ENCODE peak calls at places on chromosomes 12 and 14, in nine cellular contexts. I is cardiac muscle cell, X is upper lobe of right lung, O is fibroblast of mammary gland, L is astrocyte of the spinal cord, W is neuronal stem cell, R is A549, M is thoracic aorta, Q is pancreas. Z is an unnamed sample.

GRCh38 chr12:57235012-57235727 is 5.7 kb downstream of the SHMT2 start:
- DNase-seq in I (peak), X (no peak), O (no peak), L (peak), W (no peak), R (no peak), M (no peak), Q (peak), Z (no peak)

GRCh38 chr14:25943329-25943728 is 654.5 kb downstream of the NOVA1 start:
- DNase-seq in I (no peak), X (no peak), O (no peak), L (no peak), W (no peak), R (no peak), M (no peak), Q (no peak), Z (no peak)

GRCh38 chr14:94756310-94756709 is 13.6 kb downstream of the GSC start:
- DNase-seq in I (no peak), X (no peak), O (no peak), L (no peak), W (no peak), R (no peak), M (no peak), Q (no peak), Z (no peak)

GRCh38 chr12:95836630-95837239 is 22.0 kb upstream of the SNRPF start:
- DNase-seq in I (peak), X (no peak), O (peak), L (peak), W (no peak), R (peak), M (no peak), Q (no peak), Z (no peak)

GRCh38 chr14:85554106-85554505 is 24.2 kb downstream of the FLRT2 start:
- DNase-seq in I (no peak), X (no peak), O (no peak), L (no peak), W (no peak), R (no peak), M (no peak), Q (no peak), Z (no peak)

GRCh38 chr12:92226036-92226661 is 80.5 kb upstream of the BTG1 start:
- DNase-seq in I (no peak), X (no peak), O (peak), L (peak), W (no peak), R (no peak), M (no peak), Q (no peak), Z (no peak)

GRCh38 chr14:58327019-58327418 is 28.7 kb downstream of the ARID4A start:
- DNase-seq in I (no peak), X (no peak), O (no peak), L (no peak), W (no peak), R (no peak), M (no peak), Q (no peak), Z (no peak)

GRCh38 chr12:58819345-58819744 is 101.0 kb downstream of the LRIG3 start:
- DNase-seq in I (no peak), X (no peak), O (no peak), L (no peak), W (no peak), R (no peak), M (no peak), Q (no peak), Z (no peak)

GRCh38 chr12:120925740-120926563 is 21.8 kb upstream of the SPPL3 start:
- DNase-seq in I (no peak), X (no peak), O (no peak), L (no peak), W (no peak), R (no peak), M (no peak), Q (no peak), Z (no peak)

GRCh38 chr12:132577191-132577920 is 33.0 kb downstream of the LRCOL1 start:
- DNase-seq in I (no peak), X (no peak), O (no peak), L (no peak), W (no peak), R (no peak), M (no peak), Q (no peak), Z (no peak)

GRCh38 chr12:43482311-43483085 is 69.5 kb downstream of the ADAMTS20 start:
- DNase-seq in I (no peak), X (no peak), O (no peak), L (no peak), W (no peak), R (no peak), M (no peak), Q (no peak), Z (no peak)

GRCh38 chr12:132275110-132275531 is 54.3 kb downstream of the GALNT9 start:
- DNase-seq in I (peak), X (no peak), O (peak), L (no peak), W (peak), R (peak), M (no peak), Q (no peak), Z (no peak)

GRCh38 chr14:101972126-101972785 is 7.9 kb downstream of the DYNC1H1 start:
- DNase-seq in I (peak), X (peak), O (peak), L (peak), W (no peak), R (peak), M (peak), Q (peak), Z (no peak)

GRCh38 chr14:24057867-24058259 is 6.1 kb downstream of the CARMIL3 start:
- DNase-seq in I (no peak), X (peak), O (no peak), L (no peak), W (no peak), R (no peak), M (no peak), Q (no peak), Z (no peak)

GRCh38 chr12:76927170-76927784 is 48.5 kb upstream of the CSRP2 start:
- DNase-seq in I (peak), X (no peak), O (peak), L (peak), W (peak), R (peak), M (no peak), Q (no peak), Z (no peak)

GRCh38 chr12:66052988-66053615 is 77.4 kb downstream of the LLPH start:
- DNase-seq in I (no peak), X (no peak), O (no peak), L (no peak), W (no peak), R (no peak), M (no peak), Q (no peak), Z (no peak)

DNA sequence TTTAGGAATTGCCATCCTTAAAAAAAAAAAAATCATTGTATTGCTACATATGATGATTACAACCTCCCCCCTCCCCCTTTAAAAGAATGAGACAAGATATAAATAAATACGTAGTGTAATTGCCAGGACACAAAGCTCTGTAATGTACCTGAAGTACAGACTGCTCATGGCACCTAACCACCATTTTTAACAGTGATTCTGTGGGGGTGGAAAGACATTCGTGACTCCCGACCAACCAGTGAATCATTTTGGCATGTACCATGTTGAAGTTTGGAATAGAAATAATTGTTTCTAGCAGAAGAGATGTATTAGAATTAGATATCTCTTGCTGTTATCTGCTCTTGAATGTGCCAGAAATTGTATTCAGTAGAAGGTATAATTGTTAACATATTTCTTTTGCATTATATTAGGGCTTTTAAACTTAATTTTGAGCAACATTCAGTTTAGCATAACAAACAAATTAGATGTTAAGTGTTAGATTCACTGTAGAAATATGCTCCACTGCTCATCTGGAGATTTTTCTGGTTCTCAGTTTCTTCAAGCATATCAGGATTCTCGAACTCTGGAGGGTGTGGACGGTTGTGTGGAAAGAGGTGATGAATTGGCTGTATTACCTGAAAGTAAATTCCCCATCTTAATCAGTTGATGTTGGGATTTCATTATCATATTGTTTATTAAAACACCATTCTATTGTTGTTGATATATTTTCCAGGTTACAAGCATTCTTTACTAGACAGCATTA is 31.1 kb downstream of the FRS2 start:
- DNase-seq in I (no peak), X (no peak), O (peak), L (peak), W (no peak), R (no peak), M (no peak), Q (no peak), Z (no peak)
- H3K4me3 ChIP-seq in I (no peak), X (no peak), O (no peak), L (no peak), W (no peak), R (no peak), M (no peak), Q (no peak), Z (no peak)

GRCh38 chr12:93738199-93739058 is 61.3 kb downstream of the CRADD start:
- DNase-seq in I (no peak), X (no peak), O (no peak), L (no peak), W (no peak), R (no peak), M (no peak), Q (no peak), Z (no peak)

GRCh38 chr12:93741741-93742085 is 64.5 kb downstream of the CRADD start:
- DNase-seq in I (peak), X (no peak), O (peak), L (no peak), W (peak), R (peak), M (no peak), Q (no peak), Z (no peak)

GRCh38 chr12:93742086-93742934 is 65.1 kb downstream of the CRADD start:
- DNase-seq in I (peak), X (peak), O (peak), L (peak), W (peak), R (peak), M (peak), Q (peak), Z (peak)

GRCh38 chr12:93743229-93743998 is 66.2 kb downstream of the CRADD start:
- DNase-seq in I (no peak), X (no peak), O (no peak), L (no peak), W (no peak), R (no peak), M (no peak), Q (no peak), Z (no peak)

DNA sequence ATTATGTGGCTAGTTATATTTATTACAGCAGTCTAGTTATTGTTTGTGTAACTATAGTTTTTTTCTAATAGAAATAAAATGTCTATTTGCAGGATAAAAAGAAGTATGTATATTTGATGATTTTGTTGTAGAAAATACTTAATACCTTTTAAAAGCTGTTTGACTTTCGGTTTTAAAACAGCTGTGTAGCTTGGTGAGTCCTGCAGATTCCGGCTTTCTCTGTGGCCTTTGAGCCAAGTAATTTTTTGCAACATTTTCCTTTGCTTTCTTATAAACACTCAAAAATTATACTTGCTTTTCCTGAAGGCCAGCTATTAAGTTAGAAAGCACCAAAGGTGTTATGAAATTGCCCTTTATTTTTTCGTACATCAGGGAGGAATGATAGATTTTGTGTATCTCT is 63.5 kb downstream of the CRADD start:
- DNase-seq in I (no peak), X (no peak), O (peak), L (no peak), W (no peak), R (no peak), M (no peak), Q (no peak), Z (no peak)
- H3K4me3 ChIP-seq in I (no peak), X (peak), O (peak), L (no peak), W (peak), R (no peak), M (peak), Q (peak), Z (no peak)

GRCh38 chr12:15859136-15859535 is 23.1 kb upstream of the STRAP start:
- DNase-seq in I (peak), X (no peak), O (no peak), L (no peak), W (no peak), R (no peak), M (no peak), Q (no peak), Z (no peak)
- H3K4me3 ChIP-seq in I (no peak), X (no peak), O (no peak), L (no peak), W (no peak), R (no peak), M (no peak), Q (no peak), Z (no peak)

DNA sequence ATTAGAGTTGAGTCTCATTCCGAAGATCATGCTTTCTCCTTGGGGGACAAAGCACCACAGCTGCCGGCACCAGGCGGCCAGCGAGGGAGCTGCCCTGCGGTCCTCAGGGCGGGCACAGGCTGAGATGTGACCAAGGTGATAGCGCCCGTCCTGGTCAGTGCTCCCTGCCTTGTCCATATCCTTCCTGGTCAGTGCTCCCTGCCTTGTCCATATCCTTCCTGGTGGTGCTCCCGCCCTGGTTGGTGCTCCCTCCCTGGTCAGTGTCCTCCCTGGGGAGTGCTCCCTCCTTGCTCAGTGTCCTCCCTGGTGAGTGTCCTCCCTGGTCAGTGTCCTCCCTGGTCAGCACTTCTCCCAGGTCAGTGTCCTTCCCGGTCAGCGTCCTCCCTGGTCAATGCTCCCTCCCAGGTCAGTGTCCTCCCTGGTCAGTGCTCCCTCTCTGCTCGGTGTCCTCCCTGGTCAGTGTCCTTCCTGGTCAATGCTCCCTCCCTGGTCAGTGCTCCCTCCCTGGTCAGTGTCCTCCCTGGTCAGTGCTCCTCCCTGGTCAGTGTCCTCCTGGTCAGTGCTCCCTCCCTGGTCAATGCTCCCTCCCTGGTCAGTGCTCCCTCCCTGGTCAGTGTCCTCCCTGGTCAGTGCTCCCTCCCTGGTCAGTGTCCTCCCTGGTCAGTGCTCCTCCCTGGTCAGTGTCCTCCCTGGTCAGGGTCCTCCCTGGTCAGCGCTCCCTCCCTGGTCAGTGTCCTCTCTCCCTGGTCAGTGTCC is 92.2 kb downstream of the ADGRD1 start:
- DNase-seq in I (no peak), X (peak), O (no peak), L (no peak), W (no peak), R (no peak), M (no peak), Q (no peak), Z (no peak)
- H3K4me3 ChIP-seq in I (no peak), X (no peak), O (no peak), L (no peak), W (no peak), R (no peak), M (no peak), Q (no peak), Z (no peak)

GRCh38 chr12:50024227-50024626 is 1.1 kb downstream of the RACGAP1 start:
- DNase-seq in I (no peak), X (no peak), O (no peak), L (no peak), W (no peak), R (no peak), M (no peak), Q (no peak), Z (no peak)
- H3K4me3 ChIP-seq in I (peak), X (no peak), O (peak), L (peak), W (peak), R (peak), M (no peak), Q (no peak), Z (peak)

GRCh38 chr12:67068204-67068731 is 200.9 kb upstream of the CAND1 start:
- DNase-seq in I (no peak), X (no peak), O (no peak), L (no peak), W (peak), R (no peak), M (no peak), Q (no peak), Z (no peak)
- H3K4me3 ChIP-seq in I (peak), X (peak), O (peak), L (peak), W (peak), R (peak), M (peak), Q (peak), Z (no peak)

GRCh38 chr12:7144414-7145120 is 14.4 kb downstream of the CLSTN3 start:
- DNase-seq in I (peak), X (peak), O (peak), L (peak), W (no peak), R (peak), M (no peak), Q (no peak), Z (no peak)
- H3K4me3 ChIP-seq in I (no peak), X (no peak), O (no peak), L (no peak), W (no peak), R (no peak), M (no peak), Q (no peak), Z (no peak)